ENCODE peak calls at places on chromosomes 7 and 10, in nine cellular contexts. T is T-helper 1 cell; J is stimulated activated CD8-positive, alpha-beta memory T cell treated with anti-CD3 and anti-CD28 coated beads, Interleukin-7, amount 100 ng/mL, for 4 hours; F is activated naive CD8-positive, alpha-beta T cell treated with anti-CD3 and anti-CD28 coated beads, Interleukin-2, amount 50 U/mL, for 24 hours; S is germinal center; O is NCI-H1694 treated with DMSO at 0.1 percent for 48 hours; B is left kidney; A is anterior cingulate cortex; Z is amniotic stem cell. I is an unnamed sample.

GRCh38 chr7:6398943-6399342 is 48.8 kb downstream of the DAGLB start:
- DNase-seq in T (no peak), J (no peak), F (no peak), S (no peak), O (no peak), B (peak), A (no peak), Z (no peak), I (peak)

GRCh38 chr10:120570418-120570817 is 113.4 kb downstream of the PLPP4 start:
- DNase-seq in T (no peak), J (no peak), F (no peak), S (no peak), O (no peak), B (peak), A (no peak), Z (no peak), I (no peak)

GRCh38 chr10:69080231-69080630 is 7.7 kb upstream of the SRGN start:
- DNase-seq in T (no peak), J (no peak), F (no peak), S (no peak), O (no peak), B (no peak), A (no peak), Z (no peak), I (no peak)

GRCh38 chr7:91883676-91884362 is 3.3 kb upstream of the MTERF1 start:
- DNase-seq in T (no peak), J (no peak), F (no peak), S (no peak), O (no peak), B (peak), A (no peak), Z (no peak), I (no peak)

GRCh38 chr10:43340619-43341018 is 30.8 kb upstream of the FXYD4 start:
- DNase-seq in T (no peak), J (no peak), F (no peak), S (no peak), O (no peak), B (no peak), A (no peak), Z (no peak), I (no peak)

GRCh38 chr7:66189695-66190503 is 15.2 kb upstream of the TPST1 start:
- DNase-seq in T (no peak), J (no peak), F (no peak), S (no peak), O (no peak), B (no peak), A (no peak), Z (no peak), I (no peak)

GRCh38 chr10:3099291-3100092 is 32.1 kb downstream of the PFKP start:
- DNase-seq in T (no peak), J (no peak), F (no peak), S (no peak), O (no peak), B (no peak), A (no peak), Z (no peak), I (peak)

GRCh38 chr7:135441791-135442190 is 68.1 kb downstream of the CNOT4 start:
- DNase-seq in T (no peak), J (no peak), F (no peak), S (no peak), O (no peak), B (no peak), A (no peak), Z (no peak), I (peak)

GRCh38 chr7:54662701-54663100 is 96.3 kb downstream of the SEC61G start:
- DNase-seq in T (no peak), J (no peak), F (no peak), S (no peak), O (no peak), B (no peak), A (no peak), Z (no peak), I (no peak)

GRCh38 chr10:60099998-60100747 is 193.8 kb upstream of the CCDC6 start:
- DNase-seq in T (no peak), J (no peak), F (no peak), S (peak), O (peak), B (peak), A (no peak), Z (peak), I (peak)

GRCh38 chr7:118111347-118111746 is 72.6 kb upstream of the LSM8 start:
- DNase-seq in T (no peak), J (no peak), F (no peak), S (no peak), O (no peak), B (no peak), A (no peak), Z (no peak), I (no peak)

GRCh38 chr7:30968747-30969603 is 5.2 kb downstream of the GHRHR start:
- DNase-seq in T (no peak), J (no peak), F (no peak), S (no peak), O (no peak), B (no peak), A (no peak), Z (no peak), I (no peak)

GRCh38 chr7:29510028-29510427 is 53.6 kb upstream of the PRR15 start:
- DNase-seq in T (no peak), J (no peak), F (no peak), S (no peak), O (no peak), B (no peak), A (no peak), Z (no peak), I (no peak)

GRCh38 chr7:6430974-6431373 is 16.8 kb downstream of the DAGLB start:
- DNase-seq in T (no peak), J (no peak), F (no peak), S (no peak), O (no peak), B (no peak), A (no peak), Z (no peak), I (no peak)

GRCh38 chr10:6171891-6172354 is 30.8 kb upstream of the PFKFB3 start:
- DNase-seq in T (no peak), J (no peak), F (peak), S (no peak), O (no peak), B (no peak), A (no peak), Z (no peak), I (peak)

GRCh38 chr7:108805808-108806397 is 236.2 kb downstream of the DNAJB9 start:
- DNase-seq in T (no peak), J (no peak), F (no peak), S (peak), O (peak), B (peak), A (no peak), Z (no peak), I (peak)

GRCh38 chr7:41268874-41269273 is 434.0 kb downstream of the INHBA start:
- DNase-seq in T (no peak), J (no peak), F (no peak), S (no peak), O (no peak), B (peak), A (no peak), Z (no peak), I (no peak)

GRCh38 chr10:8229153-8229552 is 174.7 kb downstream of the GATA3 start:
- DNase-seq in T (no peak), J (no peak), F (no peak), S (no peak), O (no peak), B (no peak), A (no peak), Z (no peak), I (no peak)

GRCh38 chr7:75979361-75980125 is 14.9 kb downstream of the TMEM120A start:
- DNase-seq in T (no peak), J (no peak), F (no peak), S (no peak), O (no peak), B (no peak), A (no peak), Z (no peak), I (no peak)

GRCh38 chr10:58027431-58027830 is 240.3 kb downstream of the IPMK start:
- DNase-seq in T (no peak), J (no peak), F (no peak), S (no peak), O (no peak), B (no peak), A (no peak), Z (no peak), I (peak)

GRCh38 chr10:79357180-79357579 is 9.9 kb downstream of the PPIF start:
- DNase-seq in T (no peak), J (no peak), F (no peak), S (no peak), O (no peak), B (no peak), A (no peak), Z (no peak), I (no peak)

GRCh38 chr10:70299876-70300275 is 16.1 kb upstream of the NPFFR1 start:
- DNase-seq in T (no peak), J (no peak), F (no peak), S (no peak), O (no peak), B (no peak), A (no peak), Z (no peak), I (no peak)

GRCh38 chr10:130127612-130128607 is 8.3 kb upstream of the GLRX3 start:
- DNase-seq in T (peak), J (peak), F (peak), S (peak), O (peak), B (peak), A (no peak), Z (peak), I (peak)